ENCODE peak calls at places on chromosomes 2 and 18, in six cellular contexts. M, N, T, J, Z and H are unnamed samples.

GRCh38 chr2:160241251-160242137 is 41.4 kb upstream of the ITGB6 start:
- DNase-seq in T (peak; percentile 88), N (no peak), Z (no peak), M (peak; percentile 90), J (peak; percentile 77), H (no peak)

GRCh38 chr2:437180-437579 is 149.3 kb upstream of the ALKAL2 start:
- DNase-seq in J (no peak), T (no peak), N (no peak), Z (no peak), M (no peak), H (no peak)

GRCh38 chr2:121008978-121009377 is 273.3 kb downstream of the GLI2 start:
- DNase-seq in M (no peak), T (no peak), N (no peak), J (no peak), Z (no peak), H (no peak)

GRCh38 chr2:95069465-95069864 is 44.0 kb downstream of the MAL start:
- DNase-seq in T (no peak), N (no peak), M (no peak), Z (no peak), J (no peak), H (no peak)

GRCh38 chr2:130819915-130820861 is 16.5 kb upstream of the ARHGEF4 start:
- DNase-seq in J (peak; percentile 88), M (peak; percentile 83), N (no peak), Z (no peak), T (no peak), H (no peak)

GRCh38 chr2:73979021-73979420 is 5.7 kb upstream of the TET3 start:
- DNase-seq in N (peak; percentile 84), Z (no peak), J (no peak), M (no peak), T (no peak), H (no peak)

GRCh38 chr2:222771832-222772231 is 89.0 kb upstream of the ACSL3 start:
- DNase-seq in Z (no peak), N (no peak), M (no peak), T (no peak), J (no peak), H (no peak)

GRCh38 chr18:24248359-24248758 is 109.5 kb downstream of the CABYR start:
- DNase-seq in Z (no peak), N (no peak), M (no peak), J (no peak), T (no peak), H (no peak)

GRCh38 chr2:117269574-117269973 is 544.9 kb upstream of the DDX18 start:
- DNase-seq in M (no peak), T (no peak), N (no peak), Z (no peak), J (no peak), H (no peak)

GRCh38 chr18:34493566-34494358 is 216.3 kb upstream of the DTNA start:
- DNase-seq in N (no peak), J (peak; percentile 61), Z (peak; percentile 33), M (peak; percentile 67), T (no peak), H (no peak)

GRCh38 chr2:113361051-113361450 is 76.4 kb upstream of the ZNG1B start:
- DNase-seq in J (no peak), N (no peak), T (no peak), M (no peak), Z (no peak), H (no peak)

GRCh38 chr2:129297430-129297829 is 682.0 kb upstream of the RAB6C start:
- DNase-seq in T (no peak), M (no peak), J (no peak), Z (no peak), N (no peak), H (no peak)

GRCh38 chr2:218832520-218832919 is 917 bp upstream of the PRKAG3 start:
- DNase-seq in N (no peak), M (no peak), T (no peak), Z (no peak), J (peak; percentile 80), H (no peak)

GRCh38 chr2:231686192-231687100 is 21.9 kb upstream of the PTMA start:
- DNase-seq in T (no peak), Z (no peak), N (no peak), M (no peak), J (no peak), H (no peak)

GRCh38 chr2:29114841-29115609 is at the start of gene CLIP4:
- DNase-seq in Z (peak; percentile 46), N (peak; percentile 84), M (peak; percentile 81), T (peak; percentile 14), J (peak; percentile 76), H (no peak)

GRCh38 chr2:190180313-190181065 is 118.0 kb upstream of the MSTN start:
- DNase-seq in J (peak; percentile 66), T (peak; percentile 83), Z (peak; percentile 45), M (peak; percentile 62), N (peak; percentile 15), H (no peak)

GRCh38 chr2:191746306-191746705 is 68.4 kb downstream of the NABP1 start:
- DNase-seq in T (no peak), N (no peak), M (no peak), Z (no peak), J (no peak), H (no peak)

GRCh38 chr2:57760448-57760847 is 286.2 kb upstream of the VRK2 start:
- DNase-seq in Z (no peak), M (peak; percentile 11), N (no peak), J (no peak), T (no peak), H (no peak)

GRCh38 chr18:74551936-74552555 is 17.7 kb downstream of the CNDP1 start:
- DNase-seq in T (peak; percentile 93), Z (peak; percentile 30), N (peak; percentile 59), J (peak; percentile 84), M (peak; percentile 91), H (peak; percentile 66)

GRCh38 chr2:235421618-235422017 is 72.2 kb upstream of the AGAP1 start:
- DNase-seq in T (no peak), J (no peak), N (no peak), M (no peak), Z (no peak), H (no peak)

GRCh38 chr2:119293254-119293653 is 69.6 kb downstream of the STEAP3 start:
- DNase-seq in Z (no peak), N (no peak), M (no peak), T (no peak), J (no peak), H (no peak)

GRCh38 chr2:241074901-241075540 is 27.1 kb downstream of the MTERF4 start:
- DNase-seq in T (no peak), M (no peak), J (no peak), Z (no peak), N (no peak), H (no peak)

GRCh38 chr18:8654482-8655451 is 45.5 kb downstream of the RAB12 start:
- DNase-seq in N (peak; percentile 13), Z (no peak), T (peak; percentile 39), J (no peak), M (peak; percentile 39), H (no peak)

GRCh38 chr18:73785276-73785675 is 362.4 kb downstream of the FBXO15 start:
- DNase-seq in J (no peak), Z (no peak), T (no peak), M (no peak), N (no peak), H (no peak)

GRCh38 chr2:8682719-8683667 is 1.1 kb downstream of the ID2 start:
- DNase-seq in M (peak; percentile 66), Z (no peak), J (peak; percentile 78), T (peak; percentile 60), N (peak; percentile 67), H (no peak)

GRCh38 chr2:84879595-84880394 is 1.1 kb downstream of the TRABD2A start:
- DNase-seq in M (peak; percentile 23), J (no peak), Z (no peak), T (peak; percentile 30), N (no peak), H (no peak)

GRCh38 chr2:29528891-29529520 is 392.4 kb downstream of the ALK start:
- DNase-seq in T (peak; percentile 7), Z (no peak), M (peak; percentile 80), J (no peak), N (no peak), H (no peak)

GRCh38 chr2:86225581-86225980 is 26.3 kb downstream of the MRPL35 start:
- DNase-seq in N (peak; percentile 25), T (no peak), M (no peak), J (peak; percentile 93), Z (peak; percentile 19), H (no peak)

GRCh38 chr2:239726631-239727181 is 298.4 kb downstream of the NDUFA10 start:
- DNase-seq in T (no peak), Z (no peak), J (peak; percentile 44), M (no peak), N (no peak), H (no peak)

GRCh38 chr2:159736048-159736447 is 23.7 kb downstream of the MARCHF7 start:
- DNase-seq in J (no peak), N (no peak), M (peak; percentile 23), T (no peak), Z (no peak), H (no peak)